ENCODE peak calls at places on chromosomes 12 and 14, in seven cellular contexts. One of them, this sample, is unnamed.

GRCh38 chr12:106625976-106626375 is 43.2 kb downstream of the RFX4 start:
- DNase-seq in SK-N-SH: no peak
- DNase-seq in GM12878: no peak
- DNase-seq in HepG2: no peak
- DNase-seq in K562: no peak
- DNase-seq in HCT116: no peak
- DNase-seq in H1: no peak
- DNase-seq in this sample: no peak

GRCh38 chr12:66491812-66492361 is 187.0 kb downstream of the GRIP1 start:
- DNase-seq in H1: no peak
- DNase-seq in GM12878: no peak
- DNase-seq in SK-N-SH: no peak
- DNase-seq in K562: no peak
- DNase-seq in HCT116: no peak
- DNase-seq in HepG2: no peak
- DNase-seq in this sample: no peak

GRCh38 chr12:45674181-45674580 is 55.3 kb upstream of the ARID2 start:
- DNase-seq in H1: no peak
- DNase-seq in HepG2: no peak
- DNase-seq in K562: no peak
- DNase-seq in HCT116: no peak
- DNase-seq in GM12878: no peak
- DNase-seq in SK-N-SH: no peak
- DNase-seq in this sample: no peak

GRCh38 chr12:124413915-124414314 is 119.0 kb downstream of the RFLNA start:
- DNase-seq in HepG2: no peak
- DNase-seq in K562: no peak
- DNase-seq in SK-N-SH: no peak
- DNase-seq in H1: no peak
- DNase-seq in GM12878: no peak
- DNase-seq in HCT116: no peak
- DNase-seq in this sample: no peak

GRCh38 chr14:59055439-59056045 is 132.9 kb upstream of the DAAM1 start:
- DNase-seq in HepG2: peak; percentile 21
- DNase-seq in H1: no peak
- DNase-seq in K562: peak; percentile 20
- DNase-seq in GM12878: peak; percentile 7
- DNase-seq in SK-N-SH: peak; percentile 65
- DNase-seq in HCT116: peak; percentile 13
- DNase-seq in this sample: peak; percentile 90

GRCh38 chr12:82912406-82912805 is 225.7 kb downstream of the TMTC2 start:
- DNase-seq in HepG2: no peak
- DNase-seq in SK-N-SH: no peak
- DNase-seq in GM12878: no peak
- DNase-seq in HCT116: no peak
- DNase-seq in H1: no peak
- DNase-seq in K562: no peak
- DNase-seq in this sample: peak; percentile 50

GRCh38 chr12:27424631-27425230 is 21.8 kb upstream of the SMCO2 start:
- DNase-seq in GM12878: no peak
- DNase-seq in HepG2: peak; percentile 45
- DNase-seq in H1: no peak
- DNase-seq in SK-N-SH: peak; percentile 19
- DNase-seq in K562: peak; percentile 24
- DNase-seq in HCT116: peak; percentile 49
- DNase-seq in this sample: peak; percentile 75

GRCh38 chr12:119479121-119479561 is 114.4 kb upstream of the TMEM233 start:
- DNase-seq in K562: no peak
- DNase-seq in HepG2: no peak
- DNase-seq in SK-N-SH: no peak
- DNase-seq in GM12878: no peak
- DNase-seq in H1: no peak
- DNase-seq in HCT116: no peak
- DNase-seq in this sample: peak; percentile 58

GRCh38 chr12:124286414-124286813 is 8.5 kb upstream of the RFLNA start:
- DNase-seq in SK-N-SH: peak; percentile 82
- DNase-seq in H1: no peak
- DNase-seq in GM12878: no peak
- DNase-seq in HepG2: no peak
- DNase-seq in HCT116: no peak
- DNase-seq in K562: no peak
- DNase-seq in this sample: no peak

GRCh38 chr12:60072911-60073310 is 477.1 kb downstream of the SLC16A7 start:
- DNase-seq in GM12878: no peak
- DNase-seq in SK-N-SH: no peak
- DNase-seq in HCT116: no peak
- DNase-seq in H1: no peak
- DNase-seq in K562: no peak
- DNase-seq in HepG2: no peak
- DNase-seq in this sample: no peak

GRCh38 chr12:78403136-78403535 is 461.4 kb upstream of the SYT1 start:
- DNase-seq in HepG2: no peak
- DNase-seq in HCT116: no peak
- DNase-seq in GM12878: no peak
- DNase-seq in H1: no peak
- DNase-seq in SK-N-SH: peak; percentile 16
- DNase-seq in K562: no peak
- DNase-seq in this sample: no peak

GRCh38 chr12:66688836-66689439 is 10.1 kb upstream of the GRIP1 start:
- DNase-seq in K562: peak; percentile 56
- DNase-seq in HCT116: peak; percentile 52
- DNase-seq in GM12878: no peak
- DNase-seq in SK-N-SH: peak; percentile 4
- DNase-seq in H1: peak; percentile 41
- DNase-seq in HepG2: peak; percentile 65
- DNase-seq in this sample: peak; percentile 68

GRCh38 chr12:60191676-60192359 is 596.0 kb downstream of the SLC16A7 start:
- DNase-seq in HCT116: no peak
- DNase-seq in GM12878: no peak
- DNase-seq in SK-N-SH: no peak
- DNase-seq in K562: no peak
- DNase-seq in H1: no peak
- DNase-seq in HepG2: no peak
- DNase-seq in this sample: no peak

GRCh38 chr14:85554106-85554505 is 24.2 kb downstream of the FLRT2 start:
- DNase-seq in HCT116: no peak
- DNase-seq in HepG2: peak; percentile 21
- DNase-seq in GM12878: no peak
- DNase-seq in H1: no peak
- DNase-seq in K562: no peak
- DNase-seq in SK-N-SH: no peak
- DNase-seq in this sample: no peak

GRCh38 chr12:2291947-2292346 is 239.2 kb downstream of the CACNA1C start:
- DNase-seq in GM12878: no peak
- DNase-seq in H1: no peak
- DNase-seq in HepG2: no peak
- DNase-seq in SK-N-SH: no peak
- DNase-seq in K562: no peak
- DNase-seq in HCT116: no peak
- DNase-seq in this sample: no peak

GRCh38 chr12:47033797-47034555 is 45.4 kb upstream of the PCED1B start:
- DNase-seq in SK-N-SH: no peak
- DNase-seq in K562: peak; percentile 23
- DNase-seq in HepG2: no peak
- DNase-seq in GM12878: no peak
- DNase-seq in HCT116: no peak
- DNase-seq in H1: no peak
- DNase-seq in this sample: peak; percentile 11

GRCh38 chr12:111154180-111154579 is 214.7 kb downstream of the PHETA1 start:
- DNase-seq in HepG2: no peak
- DNase-seq in HCT116: no peak
- DNase-seq in SK-N-SH: no peak
- DNase-seq in H1: no peak
- DNase-seq in GM12878: no peak
- DNase-seq in K562: no peak
- DNase-seq in this sample: no peak

GRCh38 chr12:22626429-22626828 is 1.5 kb downstream of the ETNK1 start:
- DNase-seq in SK-N-SH: no peak
- DNase-seq in HCT116: no peak
- DNase-seq in H1: no peak
- DNase-seq in HepG2: no peak
- DNase-seq in GM12878: peak; percentile 20
- DNase-seq in K562: peak; percentile 31
- DNase-seq in this sample: no peak

GRCh38 chr12:105334001-105334400 is 3.5 kb downstream of the C12orf75 start:
- DNase-seq in HCT116: no peak
- DNase-seq in HepG2: no peak
- DNase-seq in K562: no peak
- DNase-seq in SK-N-SH: no peak
- DNase-seq in H1: no peak
- DNase-seq in GM12878: no peak
- DNase-seq in this sample: no peak

GRCh38 chr14:50770586-50770985 is 60.4 kb downstream of the NIN start:
- DNase-seq in HCT116: no peak
- DNase-seq in HepG2: no peak
- DNase-seq in H1: no peak
- DNase-seq in K562: no peak
- DNase-seq in GM12878: no peak
- DNase-seq in SK-N-SH: no peak
- DNase-seq in this sample: no peak

GRCh38 chr12:66044731-66045130 is 85.8 kb downstream of the LLPH start:
- DNase-seq in HepG2: peak; percentile 68
- DNase-seq in K562: no peak
- DNase-seq in SK-N-SH: no peak
- DNase-seq in H1: no peak
- DNase-seq in GM12878: no peak
- DNase-seq in HCT116: no peak
- DNase-seq in this sample: no peak

GRCh38 chr14:103378042-103378854 is 7.0 kb upstream of the MARK3 start:
- DNase-seq in HepG2: peak; percentile 52
- DNase-seq in K562: peak; percentile 94
- DNase-seq in GM12878: no peak
- DNase-seq in H1: no peak
- DNase-seq in SK-N-SH: no peak
- DNase-seq in HCT116: no peak
- DNase-seq in this sample: no peak
- TF ChIP-seq JUND in HepG2: no peak
- TF ChIP-seq JUND in K562: peak; percentile 72
- TF ChIP-seq JUND in GM12878: no peak
- TF ChIP-seq JUND in H1: no peak
- TF ChIP-seq JUND in SK-N-SH: no peak
- TF ChIP-seq JUND in HCT116: no peak
- TF ChIP-seq JUND in this sample: no peak

GRCh38 chr14:64943981-64944520 is 1.5 kb upstream of the GPX2 start:
- DNase-seq in H1: no peak
- DNase-seq in SK-N-SH: no peak
- DNase-seq in GM12878: no peak
- DNase-seq in K562: no peak
- DNase-seq in HCT116: no peak
- DNase-seq in HepG2: no peak
- DNase-seq in this sample: no peak
- TF ChIP-seq JUND in H1: no peak
- TF ChIP-seq JUND in SK-N-SH: no peak
- TF ChIP-seq JUND in GM12878: no peak
- TF ChIP-seq JUND in K562: no peak
- TF ChIP-seq JUND in HCT116: no peak
- TF ChIP-seq JUND in HepG2: no peak
- TF ChIP-seq JUND in this sample: no peak

GRCh38 chr14:61609885-61610284 is 85.4 kb upstream of the HIF1A start:
- DNase-seq in SK-N-SH: no peak
- DNase-seq in HepG2: no peak
- DNase-seq in GM12878: no peak
- DNase-seq in HCT116: no peak
- DNase-seq in K562: no peak
- DNase-seq in H1: no peak
- DNase-seq in this sample: no peak

GRCh38 chr14:61610900-61611299 is 84.4 kb upstream of the HIF1A start:
- DNase-seq in HCT116: no peak
- DNase-seq in SK-N-SH: no peak
- DNase-seq in H1: no peak
- DNase-seq in HepG2: no peak
- DNase-seq in K562: no peak
- DNase-seq in GM12878: no peak
- DNase-seq in this sample: no peak

GRCh38 chr14:61614693-61615092 is 80.6 kb upstream of the HIF1A start:
- DNase-seq in GM12878: no peak
- DNase-seq in K562: no peak
- DNase-seq in SK-N-SH: no peak
- DNase-seq in H1: no peak
- DNase-seq in HCT116: no peak
- DNase-seq in HepG2: no peak
- DNase-seq in this sample: no peak

GRCh38 chr14:61609143-61609851 is 86.0 kb upstream of the HIF1A start:
- DNase-seq in H1: peak; percentile 46
- DNase-seq in GM12878: no peak
- DNase-seq in HCT116: no peak
- DNase-seq in K562: no peak
- DNase-seq in HepG2: peak; percentile 63
- DNase-seq in SK-N-SH: peak; percentile 50
- DNase-seq in this sample: peak; percentile 21

DNA sequence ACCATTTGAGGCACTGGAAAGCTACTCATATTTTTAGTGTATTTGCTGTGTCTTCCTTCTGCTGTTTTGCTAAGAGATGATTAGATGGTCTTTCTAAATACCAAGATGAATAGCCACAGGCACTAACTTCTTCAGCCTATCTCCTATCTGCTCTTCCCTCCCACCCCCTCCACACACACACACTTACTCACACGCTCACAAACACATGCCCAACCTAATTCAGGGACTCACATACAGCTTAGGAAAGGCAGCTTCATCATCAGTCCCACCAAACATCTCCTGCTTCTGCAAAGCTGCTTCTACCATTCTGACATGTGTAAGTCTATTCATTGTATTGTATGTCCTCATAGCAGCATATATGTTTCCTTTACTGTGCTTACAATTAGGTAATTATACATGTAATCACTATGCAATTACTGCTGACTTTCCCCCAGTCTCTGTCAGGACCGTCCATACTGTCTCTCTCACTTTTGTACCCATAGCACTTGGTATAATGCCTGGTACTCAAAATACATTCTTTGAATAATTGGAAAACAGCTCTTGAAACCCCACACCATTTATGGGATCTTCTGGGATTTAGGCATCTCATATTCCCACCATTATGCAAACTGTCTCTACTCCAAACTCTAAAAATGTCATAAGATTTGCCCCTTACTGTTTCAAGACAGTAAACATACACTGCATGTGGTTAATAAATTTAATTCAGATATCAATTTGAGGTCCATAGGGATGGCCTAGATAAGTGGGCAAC is 83.3 kb upstream of the HIF1A start:
- DNase-seq in K562: no peak
- DNase-seq in GM12878: no peak
- DNase-seq in HCT116: no peak
- DNase-seq in H1: no peak
- DNase-seq in HepG2: no peak
- DNase-seq in SK-N-SH: no peak
- DNase-seq in this sample: no peak
- TF ChIP-seq JUND in K562: no peak
- TF ChIP-seq JUND in GM12878: no peak
- TF ChIP-seq JUND in HCT116: no peak
- TF ChIP-seq JUND in H1: no peak
- TF ChIP-seq JUND in HepG2: no peak
- TF ChIP-seq JUND in SK-N-SH: no peak
- TF ChIP-seq JUND in this sample: no peak

DNA sequence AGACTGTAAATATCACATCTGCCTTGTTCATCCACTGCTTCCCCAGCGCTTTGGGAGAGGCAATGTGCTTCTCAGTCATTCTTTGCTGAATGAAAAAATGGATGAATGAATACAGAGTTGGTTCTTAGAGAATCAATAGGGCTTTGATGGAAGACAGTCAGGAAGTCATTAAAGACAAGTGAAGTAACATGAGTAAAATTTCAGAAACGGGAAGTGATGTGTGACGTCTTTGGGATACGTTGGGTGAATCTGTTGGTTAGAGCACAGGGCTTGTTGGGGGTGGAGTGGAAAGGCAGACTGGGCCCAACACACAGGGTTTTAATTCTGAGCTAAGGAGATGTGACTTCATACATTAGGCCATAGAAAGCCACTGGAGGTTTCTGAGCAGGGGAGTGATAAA is 39.0 kb upstream of the NRXN3 start:
- DNase-seq in HepG2: no peak
- DNase-seq in K562: no peak
- DNase-seq in GM12878: no peak
- DNase-seq in SK-N-SH: no peak
- DNase-seq in HCT116: no peak
- DNase-seq in H1: no peak
- DNase-seq in this sample: no peak
- TF ChIP-seq JUND in HepG2: no peak
- TF ChIP-seq JUND in K562: no peak
- TF ChIP-seq JUND in GM12878: no peak
- TF ChIP-seq JUND in SK-N-SH: no peak
- TF ChIP-seq JUND in HCT116: no peak
- TF ChIP-seq JUND in H1: no peak
- TF ChIP-seq JUND in this sample: no peak

This sample was measured in T47D.